ENCODE peak calls at places on chromosome 2, in four cellular contexts. One of them, this sample, is unnamed.
A peak's percentile ranks its signal among the peaks of the same experiment; 100 is the strongest.

GRCh38 chr2:36663851-36664715 is 32.4 kb upstream of the VIT start:
- DNase-seq in H9: peak; percentile 36
- DNase-seq in IMR-90: peak; percentile 71
- DNase-seq in mesendoderm: peak; percentile 85
- DNase-seq in this sample: no peak

GRCh38 chr2:120474486-120474885 is 128.6 kb downstream of the INHBB start:
- DNase-seq in H9: no peak
- DNase-seq in IMR-90: no peak
- DNase-seq in mesendoderm: no peak
- DNase-seq in this sample: no peak

GRCh38 chr2:10245661-10246060 is 57.0 kb upstream of the HPCAL1 start:
- DNase-seq in H9: no peak
- DNase-seq in IMR-90: no peak
- DNase-seq in mesendoderm: no peak
- DNase-seq in this sample: no peak

GRCh38 chr2:47064076-47064475 is 91.0 kb downstream of the STPG4 start:
- DNase-seq in H9: no peak
- DNase-seq in IMR-90: no peak
- DNase-seq in mesendoderm: no peak
- DNase-seq in this sample: no peak

GRCh38 chr2:216029416-216030129 is 16.2 kb upstream of the MREG start:
- DNase-seq in H9: no peak
- DNase-seq in IMR-90: peak; percentile 79
- DNase-seq in mesendoderm: no peak
- DNase-seq in this sample: no peak

GRCh38 chr2:114610677-114611076 is 168.2 kb downstream of the DPP10 start:
- DNase-seq in H9: no peak
- DNase-seq in IMR-90: no peak
- DNase-seq in mesendoderm: no peak
- DNase-seq in this sample: no peak

GRCh38 chr2:43212216-43212828 is 14.1 kb downstream of the ZFP36L2 start:
- DNase-seq in H9: no peak
- DNase-seq in IMR-90: no peak
- DNase-seq in mesendoderm: no peak
- DNase-seq in this sample: no peak

GRCh38 chr2:68379184-68379708 is 14.2 kb downstream of the PLEK start:
- DNase-seq in H9: no peak
- DNase-seq in IMR-90: no peak
- DNase-seq in mesendoderm: no peak
- DNase-seq in this sample: no peak

GRCh38 chr2:172438064-172438421 is 10.7 kb downstream of the ITGA6 start:
- DNase-seq in H9: no peak
- DNase-seq in IMR-90: peak; percentile 22
- DNase-seq in mesendoderm: no peak
- DNase-seq in this sample: no peak

GRCh38 chr2:179393481-179393880 is 128.8 kb upstream of the SESTD1 start:
- DNase-seq in H9: no peak
- DNase-seq in IMR-90: no peak
- DNase-seq in mesendoderm: no peak
- DNase-seq in this sample: no peak

GRCh38 chr2:133812826-133813617 is 244.8 kb upstream of the NCKAP5 start:
- DNase-seq in H9: no peak
- DNase-seq in IMR-90: peak; percentile 64
- DNase-seq in mesendoderm: no peak
- DNase-seq in this sample: no peak

GRCh38 chr2:128282976-128283810 is 35.5 kb downstream of the HS6ST1 start:
- DNase-seq in H9: no peak
- DNase-seq in IMR-90: no peak
- DNase-seq in mesendoderm: no peak
- DNase-seq in this sample: no peak

GRCh38 chr2:120863661-120864320 is 128.1 kb downstream of the GLI2 start:
- DNase-seq in H9: no peak
- DNase-seq in IMR-90: peak; percentile 67
- DNase-seq in mesendoderm: peak; percentile 61
- DNase-seq in this sample: no peak

GRCh38 chr2:37623409-37623808 is 48.0 kb downstream of the CDC42EP3 start:
- DNase-seq in H9: no peak
- DNase-seq in IMR-90: no peak
- DNase-seq in mesendoderm: no peak
- DNase-seq in this sample: no peak

GRCh38 chr2:9984861-9985480 is 33.5 kb downstream of the GRHL1 start:
- DNase-seq in H9: no peak
- DNase-seq in IMR-90: peak; percentile 63
- DNase-seq in mesendoderm: no peak
- DNase-seq in this sample: no peak

GRCh38 chr2:201618744-201619654 is 24.3 kb downstream of the TMEM237 start:
- DNase-seq in H9: peak; percentile 56
- DNase-seq in IMR-90: peak; percentile 50
- DNase-seq in mesendoderm: no peak
- DNase-seq in this sample: no peak

GRCh38 chr2:219398721-219399333 is 11.1 kb upstream of the DNPEP start:
- DNase-seq in H9: no peak
- DNase-seq in IMR-90: peak; percentile 68
- DNase-seq in mesendoderm: no peak
- DNase-seq in this sample: no peak

GRCh38 chr2:215773728-215774127 is 239.6 kb downstream of the MREG start:
- DNase-seq in H9: no peak
- DNase-seq in IMR-90: peak; percentile 94
- DNase-seq in mesendoderm: no peak
- DNase-seq in this sample: no peak

GRCh38 chr2:146721486-146721885 is 1123.3 kb upstream of the ACVR2A start:
- DNase-seq in H9: no peak
- DNase-seq in IMR-90: no peak
- DNase-seq in mesendoderm: no peak
- DNase-seq in this sample: no peak

GRCh38 chr2:161136696-161137324 is 23.4 kb upstream of the TANK start:
- DNase-seq in H9: no peak
- DNase-seq in IMR-90: peak; percentile 69
- DNase-seq in mesendoderm: no peak
- DNase-seq in this sample: no peak

GRCh38 chr2:70552501-70553333 is 909 bp downstream of the TGFA start:
- DNase-seq in H9: peak; percentile 38
- DNase-seq in IMR-90: no peak
- DNase-seq in mesendoderm: peak; percentile 25
- DNase-seq in this sample: no peak

GRCh38 chr2:176234216-176234615 is 35.0 kb upstream of the MTX2 start:
- DNase-seq in H9: no peak
- DNase-seq in IMR-90: no peak
- DNase-seq in mesendoderm: no peak
- DNase-seq in this sample: no peak

GRCh38 chr2:40160730-40161129 is 291.2 kb downstream of the SLC8A1 start:
- DNase-seq in H9: no peak
- DNase-seq in IMR-90: peak; percentile 45
- DNase-seq in mesendoderm: no peak
- DNase-seq in this sample: no peak

GRCh38 chr2:157336137-157336721 is 10.6 kb upstream of the ERMN start:
- DNase-seq in H9: peak; percentile 28
- DNase-seq in IMR-90: peak; percentile 34
- DNase-seq in mesendoderm: peak; percentile 50
- DNase-seq in this sample: no peak

GRCh38 chr2:46632349-46632748 is 153.0 kb downstream of the TMEM247 start:
- DNase-seq in H9: no peak
- DNase-seq in IMR-90: peak; percentile 77
- DNase-seq in mesendoderm: peak; percentile 53
- DNase-seq in this sample: no peak

GRCh38 chr2:189076572-189076971 is 102.4 kb downstream of the COL3A1 start:
- DNase-seq in H9: no peak
- DNase-seq in IMR-90: peak; percentile 49
- DNase-seq in mesendoderm: no peak
- DNase-seq in this sample: no peak

GRCh38 chr2:112642961-112643360 is 2.8 kb upstream of the SLC20A1 start:
- DNase-seq in H9: no peak
- DNase-seq in IMR-90: no peak
- DNase-seq in mesendoderm: no peak
- DNase-seq in this sample: no peak

GRCh38 chr2:112640800-112641675 is 4.7 kb upstream of the SLC20A1 start:
- DNase-seq in H9: no peak
- DNase-seq in IMR-90: peak; percentile 96
- DNase-seq in mesendoderm: no peak
- DNase-seq in this sample: no peak

GRCh38 chr2:112642561-112642960 is 3.2 kb upstream of the SLC20A1 start:
- DNase-seq in H9: no peak
- DNase-seq in IMR-90: no peak
- DNase-seq in mesendoderm: no peak
- DNase-seq in this sample: no peak

GRCh38 chr2:112643488-112643887 is 2.3 kb upstream of the SLC20A1 start:
- DNase-seq in H9: no peak
- DNase-seq in IMR-90: no peak
- DNase-seq in mesendoderm: no peak
- DNase-seq in this sample: no peak

GRCh38 chr2:112640467-112640799 is 5.3 kb upstream of the SLC20A1 start:
- DNase-seq in H9: no peak
- DNase-seq in IMR-90: no peak
- DNase-seq in mesendoderm: no peak
- DNase-seq in this sample: no peak
- H2BK5ac ChIP-seq in H9: no peak overlapping the region
- H2BK5ac ChIP-seq in IMR-90: peak overlapping the region; percentile 91
- H2BK5ac ChIP-seq in mesendoderm: no peak overlapping the region
- H2BK5ac ChIP-seq in this sample: no peak overlapping the region

GRCh38 chr2:78251708-78252107 is 729.5 kb upstream of the LRRTM4 start:
- DNase-seq in H9: no peak
- DNase-seq in IMR-90: no peak
- DNase-seq in mesendoderm: no peak
- DNase-seq in this sample: no peak
- H3K56ac ChIP-seq in H9: no peak overlapping the region
- H3K56ac ChIP-seq in IMR-90: no peak overlapping the region
- H3K56ac ChIP-seq in mesendoderm: no peak overlapping the region
- H3K56ac ChIP-seq in this sample: no peak overlapping the region

DNA sequence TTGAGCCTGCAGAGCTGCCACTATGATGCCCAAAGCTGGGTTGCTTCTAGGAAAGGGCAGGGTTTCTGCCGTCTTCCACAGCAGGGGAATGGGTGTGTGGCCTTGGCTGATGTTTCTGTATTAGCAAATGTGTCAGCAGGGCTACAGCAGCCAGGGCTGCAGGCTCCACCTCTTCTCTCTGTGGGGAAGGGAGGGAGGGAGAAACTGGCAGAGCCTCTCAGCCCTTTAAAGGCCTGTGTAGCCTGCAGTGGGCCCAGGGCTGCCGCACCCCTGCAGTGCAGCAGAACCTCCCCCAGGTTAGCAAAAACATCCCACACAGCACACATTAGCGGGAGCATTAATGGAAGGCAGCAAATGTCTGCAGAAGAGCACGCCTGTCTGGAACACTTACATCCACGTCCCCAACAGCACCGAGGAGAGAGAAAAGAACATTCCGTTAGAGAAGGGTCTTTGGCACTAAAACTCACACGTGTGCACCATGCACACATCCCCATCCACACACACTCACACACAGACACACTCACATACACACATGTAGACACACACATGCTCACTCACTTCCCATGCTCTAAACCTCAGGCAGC is 23.9 kb downstream of the MRPL35 start:
- DNase-seq in H9: no peak
- DNase-seq in IMR-90: peak; percentile 50
- DNase-seq in mesendoderm: peak; percentile 45
- DNase-seq in this sample: no peak
- H2BK5ac ChIP-seq in H9: no peak overlapping the region
- H2BK5ac ChIP-seq in IMR-90: no peak overlapping the region
- H2BK5ac ChIP-seq in mesendoderm: no peak overlapping the region
- H2BK5ac ChIP-seq in this sample: no peak overlapping the region

GRCh38 chr2:57542081-57542480 is 504.5 kb upstream of the VRK2 start:
- DNase-seq in H9: no peak
- DNase-seq in IMR-90: no peak
- DNase-seq in mesendoderm: no peak
- DNase-seq in this sample: no peak

GRCh38 chr2:57536535-57537231 is 509.9 kb upstream of the VRK2 start:
- DNase-seq in H9: no peak
- DNase-seq in IMR-90: no peak
- DNase-seq in mesendoderm: no peak
- DNase-seq in this sample: no peak
- H3K56ac ChIP-seq in H9: no peak overlapping the region
- H3K56ac ChIP-seq in IMR-90: no peak overlapping the region
- H3K56ac ChIP-seq in mesendoderm: no peak overlapping the region
- H3K56ac ChIP-seq in this sample: no peak overlapping the region

DNA sequence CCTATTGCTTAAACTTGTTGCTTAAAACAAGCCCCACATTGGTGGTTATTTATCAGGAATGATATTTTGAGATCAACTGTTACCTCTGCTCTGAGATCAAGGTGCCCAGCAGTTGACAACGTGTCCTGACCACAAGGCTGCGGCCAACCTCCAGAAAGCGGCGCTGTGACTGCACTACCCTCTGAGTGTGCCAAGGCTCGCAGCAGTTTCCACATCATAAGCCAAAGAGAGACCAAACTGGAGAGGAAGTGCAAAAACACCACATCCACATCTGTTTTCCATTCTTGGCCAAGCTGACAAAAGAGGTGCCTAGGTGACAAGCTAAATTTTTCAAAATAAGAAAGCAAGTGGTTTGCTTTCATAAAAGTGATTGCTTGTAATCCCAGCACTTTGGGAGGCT is 410.8 kb upstream of the POU3F3 start:
- DNase-seq in H9: no peak
- DNase-seq in IMR-90: no peak
- DNase-seq in mesendoderm: no peak
- DNase-seq in this sample: no peak
- H2BK5ac ChIP-seq in H9: no peak overlapping the region
- H2BK5ac ChIP-seq in IMR-90: no peak overlapping the region
- H2BK5ac ChIP-seq in mesendoderm: no peak overlapping the region
- H2BK5ac ChIP-seq in this sample: no peak overlapping the region

This sample was measured in H1.